ENCODE peak calls at places on chromosomes 2 and 18, in seven cellular contexts. One of them, this sample, is unnamed.

GRCh38 chr2:59804662-59805258 is 748.7 kb downstream of the BCL11A start:
- DNase-seq in HL-60: no peak
- DNase-seq in foreskin fibroblast: no peak
- DNase-seq in pancreas: no peak
- DNase-seq in upper lobe of right lung: no peak
- DNase-seq in OCI-LY7: no peak
- DNase-seq in A549: no peak
- DNase-seq in this sample: no peak

GRCh38 chr2:64595397-64596160 is 58.1 kb downstream of the SERTAD2 start:
- DNase-seq in A549: peak
- DNase-seq in OCI-LY7: peak
- DNase-seq in foreskin fibroblast: no peak
- DNase-seq in upper lobe of right lung: no peak
- DNase-seq in pancreas: no peak
- DNase-seq in HL-60: no peak
- DNase-seq in this sample: no peak

GRCh38 chr2:77807531-77808215 is 285.5 kb upstream of the LRRTM4 start:
- DNase-seq in pancreas: no peak
- DNase-seq in HL-60: no peak
- DNase-seq in foreskin fibroblast: no peak
- DNase-seq in OCI-LY7: no peak
- DNase-seq in upper lobe of right lung: no peak
- DNase-seq in A549: no peak
- DNase-seq in this sample: no peak

GRCh38 chr18:39773656-39774055 is 2181.4 kb upstream of the PIK3C3 start:
- DNase-seq in A549: no peak
- DNase-seq in foreskin fibroblast: no peak
- DNase-seq in HL-60: no peak
- DNase-seq in OCI-LY7: no peak
- DNase-seq in pancreas: no peak
- DNase-seq in upper lobe of right lung: no peak
- DNase-seq in this sample: no peak

GRCh38 chr18:30858562-30858961 is 184.0 kb downstream of the DSC3 start:
- DNase-seq in foreskin fibroblast: no peak
- DNase-seq in upper lobe of right lung: no peak
- DNase-seq in OCI-LY7: no peak
- DNase-seq in pancreas: no peak
- DNase-seq in HL-60: no peak
- DNase-seq in A549: no peak
- DNase-seq in this sample: no peak

GRCh38 chr2:119484834-119485233 is 39.4 kb downstream of the SCTR start:
- DNase-seq in foreskin fibroblast: no peak
- DNase-seq in pancreas: no peak
- DNase-seq in OCI-LY7: no peak
- DNase-seq in HL-60: no peak
- DNase-seq in A549: no peak
- DNase-seq in upper lobe of right lung: no peak
- DNase-seq in this sample: no peak

GRCh38 chr2:100955226-100955625 is 46.9 kb upstream of the RPL31 start:
- DNase-seq in upper lobe of right lung: no peak
- DNase-seq in pancreas: no peak
- DNase-seq in foreskin fibroblast: no peak
- DNase-seq in A549: no peak
- DNase-seq in OCI-LY7: no peak
- DNase-seq in HL-60: no peak
- DNase-seq in this sample: no peak

GRCh38 chr18:54257015-54257414 is 12.3 kb upstream of the POLI start:
- DNase-seq in HL-60: peak
- DNase-seq in pancreas: no peak
- DNase-seq in A549: no peak
- DNase-seq in upper lobe of right lung: no peak
- DNase-seq in foreskin fibroblast: no peak
- DNase-seq in OCI-LY7: no peak
- DNase-seq in this sample: no peak

GRCh38 chr2:8334866-8335325 is 347.0 kb upstream of the ID2 start:
- DNase-seq in upper lobe of right lung: no peak
- DNase-seq in foreskin fibroblast: no peak
- DNase-seq in pancreas: no peak
- DNase-seq in A549: no peak
- DNase-seq in HL-60: no peak
- DNase-seq in OCI-LY7: no peak
- DNase-seq in this sample: no peak

GRCh38 chr18:2948038-2948437 is 64.9 kb downstream of the LPIN2 start:
- DNase-seq in OCI-LY7: no peak
- DNase-seq in foreskin fibroblast: peak
- DNase-seq in pancreas: no peak
- DNase-seq in HL-60: no peak
- DNase-seq in A549: peak
- DNase-seq in upper lobe of right lung: no peak
- DNase-seq in this sample: no peak

GRCh38 chr2:30826481-30826880 is 19.2 kb upstream of the CAPN13 start:
- DNase-seq in foreskin fibroblast: no peak
- DNase-seq in pancreas: no peak
- DNase-seq in HL-60: no peak
- DNase-seq in upper lobe of right lung: no peak
- DNase-seq in A549: no peak
- DNase-seq in OCI-LY7: no peak
- DNase-seq in this sample: no peak

GRCh38 chr18:46555724-46556123 is 101.3 kb downstream of the LOXHD1 start:
- DNase-seq in HL-60: no peak
- DNase-seq in A549: peak
- DNase-seq in foreskin fibroblast: no peak
- DNase-seq in pancreas: no peak
- DNase-seq in upper lobe of right lung: no peak
- DNase-seq in OCI-LY7: peak
- DNase-seq in this sample: no peak

GRCh38 chr2:134372611-134373131 is 118.8 kb downstream of the MGAT5 start:
- DNase-seq in A549: no peak
- DNase-seq in pancreas: no peak
- DNase-seq in HL-60: no peak
- DNase-seq in OCI-LY7: no peak
- DNase-seq in foreskin fibroblast: peak
- DNase-seq in upper lobe of right lung: no peak
- DNase-seq in this sample: no peak
- TF ChIP-seq CTCF in A549: no peak
- TF ChIP-seq CTCF in pancreas: no peak
- TF ChIP-seq CTCF in HL-60: no peak
- TF ChIP-seq CTCF in OCI-LY7: no peak
- TF ChIP-seq CTCF in foreskin fibroblast: no peak
- TF ChIP-seq CTCF in upper lobe of right lung: no peak
- TF ChIP-seq CTCF in this sample: no peak

GRCh38 chr2:95106081-95106480 is 15.5 kb downstream of the MRPS5 start:
- DNase-seq in OCI-LY7: no peak
- DNase-seq in A549: no peak
- DNase-seq in upper lobe of right lung: no peak
- DNase-seq in pancreas: no peak
- DNase-seq in HL-60: peak
- DNase-seq in foreskin fibroblast: no peak
- DNase-seq in this sample: no peak
- H3K4me3 ChIP-seq in OCI-LY7: no peak
- H3K4me3 ChIP-seq in A549: no peak
- H3K4me3 ChIP-seq in upper lobe of right lung: no peak
- H3K4me3 ChIP-seq in pancreas: no peak
- H3K4me3 ChIP-seq in HL-60: no peak
- H3K4me3 ChIP-seq in foreskin fibroblast: no peak
- H3K4me3 ChIP-seq in this sample: no peak

DNA sequence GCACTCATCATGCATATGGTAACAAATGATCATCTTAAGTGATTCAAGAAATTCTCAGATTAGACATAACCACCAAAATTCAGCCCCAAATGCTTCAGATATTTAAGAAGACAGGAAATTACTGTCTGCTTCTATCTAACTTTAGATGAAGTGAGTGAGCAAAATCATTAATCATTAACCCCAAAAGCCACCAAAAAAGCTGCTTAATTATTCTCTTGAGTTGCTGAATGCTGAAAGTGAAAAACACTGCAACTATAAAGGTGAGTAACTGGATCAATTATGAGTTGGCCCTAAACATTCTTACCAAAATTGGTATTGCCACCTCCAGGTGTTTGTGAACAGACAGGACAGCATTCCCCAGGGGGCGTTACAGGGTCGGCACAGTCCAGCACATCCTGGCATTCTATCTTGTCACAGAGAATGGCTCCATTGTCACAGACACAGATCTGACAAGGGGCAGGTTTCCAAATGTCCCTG is 69.6 kb downstream of the COL5A2 start:
- DNase-seq in upper lobe of right lung: no peak
- DNase-seq in foreskin fibroblast: no peak
- DNase-seq in A549: no peak
- DNase-seq in pancreas: no peak
- DNase-seq in OCI-LY7: no peak
- DNase-seq in HL-60: no peak
- DNase-seq in this sample: no peak
- TF ChIP-seq CTCF in upper lobe of right lung: no peak
- TF ChIP-seq CTCF in foreskin fibroblast: no peak
- TF ChIP-seq CTCF in A549: no peak
- TF ChIP-seq CTCF in pancreas: no peak
- TF ChIP-seq CTCF in OCI-LY7: no peak
- TF ChIP-seq CTCF in HL-60: no peak
- TF ChIP-seq CTCF in this sample: no peak

GRCh38 chr2:195480121-195480520 is 176.9 kb upstream of the SLC39A10 start:
- DNase-seq in A549: no peak
- DNase-seq in upper lobe of right lung: no peak
- DNase-seq in OCI-LY7: no peak
- DNase-seq in pancreas: no peak
- DNase-seq in foreskin fibroblast: no peak
- DNase-seq in HL-60: no peak
- DNase-seq in this sample: no peak
- H3K4me3 ChIP-seq in A549: no peak
- H3K4me3 ChIP-seq in upper lobe of right lung: no peak
- H3K4me3 ChIP-seq in OCI-LY7: no peak
- H3K4me3 ChIP-seq in pancreas: no peak
- H3K4me3 ChIP-seq in foreskin fibroblast: no peak
- H3K4me3 ChIP-seq in HL-60: no peak
- H3K4me3 ChIP-seq in this sample: no peak

DNA sequence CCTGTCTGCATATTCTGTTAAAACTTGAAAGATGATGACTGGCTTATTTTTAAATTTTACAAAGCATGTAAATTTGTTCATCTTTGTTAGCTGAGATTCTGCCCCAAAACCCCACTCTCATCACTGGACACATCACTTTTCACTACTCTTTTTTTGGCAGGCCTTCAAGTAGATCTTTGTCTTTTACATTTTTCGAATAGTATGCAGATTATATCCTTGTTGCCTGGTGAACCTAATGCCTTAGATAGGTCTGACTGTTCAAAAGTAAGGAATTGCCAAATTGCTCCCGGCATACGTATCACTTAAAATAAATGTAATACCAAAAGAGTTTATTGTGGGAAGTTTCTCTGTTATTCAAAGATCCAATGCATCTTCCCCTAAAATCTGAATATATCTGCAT is 303.3 kb downstream of the XIRP2 start:
- DNase-seq in pancreas: no peak
- DNase-seq in upper lobe of right lung: no peak
- DNase-seq in foreskin fibroblast: peak
- DNase-seq in A549: no peak
- DNase-seq in OCI-LY7: no peak
- DNase-seq in HL-60: no peak
- DNase-seq in this sample: no peak
- TF ChIP-seq CTCF in pancreas: no peak
- TF ChIP-seq CTCF in upper lobe of right lung: no peak
- TF ChIP-seq CTCF in foreskin fibroblast: no peak
- TF ChIP-seq CTCF in A549: no peak
- TF ChIP-seq CTCF in OCI-LY7: no peak
- TF ChIP-seq CTCF in HL-60: no peak
- TF ChIP-seq CTCF in this sample: no peak